ENCODE peak calls at places on chromosomes 5 and 9, in six cellular contexts. One of them, this sample, is unnamed.

GRCh38 chr5:57174850-57175525 is 1.1 kb downstream of the GPBP1 start:
- DNase-seq in T-helper 9 cell: no peak
- DNase-seq in NCI-H2171 treated with DMSO at 0.1 percent for 48 hours: no peak
- DNase-seq in CD8-positive, alpha-beta memory T cell: no peak
- DNase-seq in stimulated activated CD4-positive, alpha-beta T cell treated with anti-CD3 and anti-CD28 coated beads, Interleukin-1b, Interleukin-23, amount 100 ng/mL, for 1 hour: no peak
- DNase-seq in heart right ventricle: no peak
- DNase-seq in this sample: no peak

GRCh38 chr5:59496524-59497134 is 396.9 kb downstream of the PDE4D start:
- DNase-seq in T-helper 9 cell: no peak
- DNase-seq in NCI-H2171 treated with DMSO at 0.1 percent for 48 hours: no peak
- DNase-seq in CD8-positive, alpha-beta memory T cell: no peak
- DNase-seq in stimulated activated CD4-positive, alpha-beta T cell treated with anti-CD3 and anti-CD28 coated beads, Interleukin-1b, Interleukin-23, amount 100 ng/mL, for 1 hour: no peak
- DNase-seq in heart right ventricle: no peak
- DNase-seq in this sample: peak

GRCh38 chr9:29648132-29648531 is 2074.9 kb upstream of the C9orf72 start:
- DNase-seq in T-helper 9 cell: no peak
- DNase-seq in NCI-H2171 treated with DMSO at 0.1 percent for 48 hours: no peak
- DNase-seq in CD8-positive, alpha-beta memory T cell: no peak
- DNase-seq in stimulated activated CD4-positive, alpha-beta T cell treated with anti-CD3 and anti-CD28 coated beads, Interleukin-1b, Interleukin-23, amount 100 ng/mL, for 1 hour: no peak
- DNase-seq in heart right ventricle: no peak
- DNase-seq in this sample: no peak

GRCh38 chr5:119453045-119453383 is 717 bp downstream of the HSD17B4 start:
- DNase-seq in T-helper 9 cell: no peak
- DNase-seq in NCI-H2171 treated with DMSO at 0.1 percent for 48 hours: no peak
- DNase-seq in CD8-positive, alpha-beta memory T cell: no peak
- DNase-seq in stimulated activated CD4-positive, alpha-beta T cell treated with anti-CD3 and anti-CD28 coated beads, Interleukin-1b, Interleukin-23, amount 100 ng/mL, for 1 hour: no peak
- DNase-seq in heart right ventricle: no peak
- DNase-seq in this sample: no peak

GRCh38 chr9:35162605-35163315 is 951 bp downstream of the UNC13B start:
- DNase-seq in T-helper 9 cell: no peak
- DNase-seq in NCI-H2171 treated with DMSO at 0.1 percent for 48 hours: peak
- DNase-seq in CD8-positive, alpha-beta memory T cell: no peak
- DNase-seq in stimulated activated CD4-positive, alpha-beta T cell treated with anti-CD3 and anti-CD28 coated beads, Interleukin-1b, Interleukin-23, amount 100 ng/mL, for 1 hour: no peak
- DNase-seq in heart right ventricle: no peak
- DNase-seq in this sample: no peak

GRCh38 chr5:177334155-177334551 is 17.3 kb downstream of the LMAN2 start:
- DNase-seq in T-helper 9 cell: no peak
- DNase-seq in NCI-H2171 treated with DMSO at 0.1 percent for 48 hours: no peak
- DNase-seq in CD8-positive, alpha-beta memory T cell: no peak
- DNase-seq in stimulated activated CD4-positive, alpha-beta T cell treated with anti-CD3 and anti-CD28 coated beads, Interleukin-1b, Interleukin-23, amount 100 ng/mL, for 1 hour: no peak
- DNase-seq in heart right ventricle: no peak
- DNase-seq in this sample: no peak

GRCh38 chr5:40911278-40911677 is 2.0 kb downstream of the C7 start:
- DNase-seq in T-helper 9 cell: no peak
- DNase-seq in NCI-H2171 treated with DMSO at 0.1 percent for 48 hours: no peak
- DNase-seq in CD8-positive, alpha-beta memory T cell: no peak
- DNase-seq in stimulated activated CD4-positive, alpha-beta T cell treated with anti-CD3 and anti-CD28 coated beads, Interleukin-1b, Interleukin-23, amount 100 ng/mL, for 1 hour: no peak
- DNase-seq in heart right ventricle: peak
- DNase-seq in this sample: no peak

GRCh38 chr9:4686112-4686511 is 6.7 kb downstream of the CDC37L1 start:
- DNase-seq in T-helper 9 cell: no peak
- DNase-seq in NCI-H2171 treated with DMSO at 0.1 percent for 48 hours: no peak
- DNase-seq in CD8-positive, alpha-beta memory T cell: no peak
- DNase-seq in stimulated activated CD4-positive, alpha-beta T cell treated with anti-CD3 and anti-CD28 coated beads, Interleukin-1b, Interleukin-23, amount 100 ng/mL, for 1 hour: no peak
- DNase-seq in heart right ventricle: no peak
- DNase-seq in this sample: no peak

GRCh38 chr5:72486371-72486770 is 20.8 kb downstream of the ZNF366 start:
- DNase-seq in T-helper 9 cell: no peak
- DNase-seq in NCI-H2171 treated with DMSO at 0.1 percent for 48 hours: no peak
- DNase-seq in CD8-positive, alpha-beta memory T cell: no peak
- DNase-seq in stimulated activated CD4-positive, alpha-beta T cell treated with anti-CD3 and anti-CD28 coated beads, Interleukin-1b, Interleukin-23, amount 100 ng/mL, for 1 hour: no peak
- DNase-seq in heart right ventricle: no peak
- DNase-seq in this sample: no peak

This sample was measured in activated CD4-positive, alpha-beta memory T cell treated with anti-CD3 and anti-CD28 coated beads for 36 hours.